ENCODE peak calls at places on chromosome 16, in nine cellular contexts. O is BJ; A is sciatic nerve; B is CD8-positive, alpha-beta T cell; W is activated T-cell treated with anti-CD3 and anti-CD28 coated beads, Interleukin-2, amount 50 U/mL, for 72 hours; X is activated CD4-positive, alpha-beta T cell treated with anti-CD3 and anti-CD28 coated beads, Interleukin-2, amount 10 ng/mL, durations not matched to agents 7 days and 5 days; P is stimulated activated CD4-positive, alpha-beta T cell treated with anti-CD3 and anti-CD28 coated beads, Interleukin-4, amount 100 ng/mL, for 4 hours; D is memory B cell; R is CD4-positive, alpha-beta T cell. F is an unnamed sample.

GRCh38 chr16:29148867-29149272 is 164.0 kb downstream of the LAT start:
- DNase-seq in D (peak), B (peak), X (peak), R (peak), A (no peak), P (peak), O (no peak), W (peak), F (peak)

GRCh38 chr16:12097523-12098428 is 121.2 kb downstream of the SNX29 start:
- DNase-seq in B (no peak), O (peak), R (no peak), X (no peak), D (no peak), A (peak), W (no peak), P (no peak), F (peak)

GRCh38 chr16:26749072-26749471 is 317.7 kb upstream of the C16orf82 start:
- DNase-seq in D (no peak), W (no peak), B (no peak), P (no peak), R (no peak), A (no peak), X (no peak), O (no peak), F (no peak)

GRCh38 chr16:79597775-79598174 is 2.8 kb downstream of the MAF start:
- DNase-seq in O (no peak), D (no peak), P (no peak), B (no peak), R (no peak), W (no peak), X (no peak), A (no peak), F (no peak)

GRCh38 chr16:70730016-70730415 is 44.2 kb upstream of the MTSS2 start:
- DNase-seq in R (no peak), W (no peak), B (no peak), O (no peak), X (no peak), D (no peak), P (no peak), A (no peak), F (no peak)

GRCh38 chr16:72996291-72997062 is 51.5 kb downstream of the ZFHX3 start:
- DNase-seq in W (no peak), D (no peak), A (peak), X (no peak), O (no peak), R (no peak), B (no peak), P (no peak), F (no peak)

GRCh38 chr16:31093132-31093703 is 1.4 kb downstream of the VKORC1 start:
- DNase-seq in R (no peak), X (no peak), B (no peak), P (no peak), D (no peak), W (no peak), A (no peak), O (no peak), F (peak)

GRCh38 chr16:51268237-51268636 is 117.2 kb upstream of the SALL1 start:
- DNase-seq in R (no peak), A (no peak), P (no peak), X (no peak), W (no peak), O (no peak), D (no peak), B (no peak), F (no peak)

GRCh38 chr16:84341533-84342295 is 26.6 kb upstream of the ATP2C2 start:
- DNase-seq in O (no peak), P (no peak), R (no peak), X (no peak), W (no peak), A (no peak), B (no peak), D (no peak), F (no peak)

GRCh38 chr16:722835-723633 is 2.1 kb downstream of the ANTKMT start:
- DNase-seq in R (no peak), A (no peak), B (no peak), D (no peak), X (no peak), W (no peak), O (no peak), P (no peak), F (no peak)

GRCh38 chr16:53061701-53062159 is 6.9 kb downstream of the CHD9 start:
- DNase-seq in W (peak), D (peak), A (no peak), X (peak), R (no peak), O (no peak), P (peak), B (no peak), F (peak)

GRCh38 chr16:23581746-23582145 is 14.4 kb downstream of the NDUFAB1 start:
- DNase-seq in A (no peak), D (no peak), B (no peak), R (no peak), X (no peak), W (no peak), P (no peak), O (no peak), F (no peak)

GRCh38 chr16:306911-307370 is 24.0 kb downstream of the PDIA2 start:
- DNase-seq in R (no peak), A (no peak), X (no peak), W (no peak), B (no peak), P (no peak), D (no peak), O (no peak), F (no peak)

GRCh38 chr16:48897698-48898205 is 287.8 kb upstream of the N4BP1 start:
- DNase-seq in B (no peak), W (no peak), P (no peak), X (no peak), R (no peak), O (no peak), D (no peak), A (no peak), F (no peak)

GRCh38 chr16:83102336-83102735 is 475.6 kb downstream of the CDH13 start:
- DNase-seq in P (no peak), W (no peak), X (no peak), B (no peak), R (no peak), D (no peak), A (no peak), O (no peak), F (no peak)

GRCh38 chr16:55912022-55912421 is 36.8 kb upstream of the CES5A start:
- DNase-seq in A (no peak), P (no peak), R (no peak), X (no peak), D (no peak), W (no peak), O (no peak), B (no peak), F (no peak)

GRCh38 chr16:31138621-31139578 is 3.4 kb upstream of the PRSS8 start:
- DNase-seq in R (no peak), D (no peak), A (no peak), B (no peak), O (peak), W (no peak), P (no peak), X (no peak), F (no peak)

GRCh38 chr16:67441289-67441753 is 10.4 kb downstream of the HSD11B2 start:
- DNase-seq in B (no peak), D (no peak), P (no peak), A (no peak), O (no peak), R (no peak), X (no peak), W (no peak), F (no peak)

GRCh38 chr16:61681673-61682072 is 354.6 kb downstream of the CDH8 start:
- DNase-seq in B (no peak), D (no peak), P (no peak), R (no peak), O (no peak), A (no peak), W (no peak), X (no peak), F (no peak)

GRCh38 chr16:11633113-11633512 is 35.1 kb upstream of the SNN start:
- DNase-seq in D (no peak), O (no peak), A (no peak), B (no peak), P (no peak), W (no peak), X (no peak), R (no peak), F (no peak)

GRCh38 chr16:55154261-55154660 is 169.7 kb upstream of the IRX6 start:
- DNase-seq in X (no peak), D (no peak), A (no peak), R (no peak), P (no peak), W (no peak), O (no peak), B (no peak), F (no peak)

GRCh38 chr16:78249832-78250231 is 150.4 kb downstream of the WWOX start:
- DNase-seq in P (no peak), X (no peak), O (no peak), B (no peak), W (no peak), D (no peak), A (no peak), R (no peak), F (no peak)

GRCh38 chr16:47490471-47490870 is 29.3 kb downstream of the PHKB start:
- DNase-seq in P (no peak), R (no peak), O (no peak), D (no peak), X (no peak), A (no peak), W (no peak), B (no peak), F (no peak)

GRCh38 chr16:71972356-71972755 is 27.8 kb downstream of the PKD1L3 start:
- DNase-seq in W (no peak), X (no peak), P (no peak), R (no peak), A (no peak), D (no peak), B (no peak), O (no peak), F (no peak)

GRCh38 chr16:66364117-66364958 is 2.2 kb upstream of the CDH5 start:
- DNase-seq in P (no peak), W (no peak), A (peak), D (no peak), B (no peak), O (no peak), X (no peak), R (no peak), F (no peak)

GRCh38 chr16:72355561-72355960 is 183.6 kb upstream of the PMFBP1 start:
- DNase-seq in D (no peak), B (no peak), A (no peak), O (no peak), R (no peak), W (no peak), P (no peak), X (no peak), F (no peak)